ENCODE peak calls at places on chromosome 18, in nine cellular contexts. C is HCT116; O is endodermal cell; L is CD8-positive, alpha-beta T cell; W is GM23248; Z is GM06990; A is spleen; G is PC-3; D is GM23338. H is an unnamed sample.
A peak's percentile ranks its signal among the peaks of the same experiment; 100 is the strongest.

GRCh38 chr18:519019-519879 is 18.7 kb upstream of the COLEC12 start:
- DNase-seq in C (no peak), O (peak; percentile 37), L (no peak), W (peak; percentile 45), Z (peak; percentile 49), A (no peak), G (no peak), D (no peak), H (peak; percentile 23)

GRCh38 chr18:78769502-78770113 is 210.0 kb upstream of the SALL3 start:
- DNase-seq in C (no peak), O (no peak), L (peak; percentile 34), W (no peak), Z (no peak), A (no peak), G (no peak), D (no peak), H (no peak)

GRCh38 chr18:31206064-31206463 is 43.4 kb upstream of the DSC1 start:
- DNase-seq in C (no peak), O (no peak), L (no peak), W (no peak), Z (no peak), A (no peak), G (peak; percentile 20), D (no peak), H (no peak)

GRCh38 chr18:49812321-49813070 is 837 bp downstream of the ACAA2 start:
- DNase-seq in C (no peak), O (peak; percentile 45), L (no peak), W (peak; percentile 44), Z (peak; percentile 0), A (no peak), G (no peak), D (no peak), H (no peak)

GRCh38 chr18:79558196-79559120 is 121.1 kb upstream of the CTDP1 start:
- DNase-seq in C (no peak), O (peak; percentile 38), L (no peak), W (no peak), Z (no peak), A (no peak), G (no peak), D (no peak), H (no peak)

GRCh38 chr18:48550101-48550729 is 11.4 kb downstream of the CTIF start:
- DNase-seq in C (no peak), O (peak; percentile 38), L (no peak), W (no peak), Z (no peak), A (no peak), G (no peak), D (no peak), H (no peak)

GRCh38 chr18:79402977-79403722 is 7.4 kb downstream of the NFATC1 start:
- DNase-seq in C (no peak), O (peak; percentile 69), L (no peak), W (peak; percentile 86), Z (no peak), A (peak; percentile 91), G (peak; percentile 62), D (no peak), H (peak; percentile 42)

GRCh38 chr18:72700961-72701710 is 157.0 kb upstream of the CBLN2 start:
- DNase-seq in C (no peak), O (no peak), L (no peak), W (peak; percentile 42), Z (no peak), A (no peak), G (peak; percentile 63), D (peak; percentile 62), H (no peak)

GRCh38 chr18:48065601-48065995 is 135.1 kb upstream of the SMAD2 start:
- DNase-seq in C (no peak), O (no peak), L (no peak), W (no peak), Z (no peak), A (peak; percentile 45), G (no peak), D (no peak), H (no peak)

GRCh38 chr18:31857516-31858106 is 85.3 kb downstream of the TRAPPC8 start:
- DNase-seq in C (no peak), O (no peak), L (no peak), W (no peak), Z (no peak), A (no peak), G (no peak), D (no peak), H (no peak)

GRCh38 chr18:45670281-45670962 is 53.6 kb upstream of the SLC14A1 start:
- DNase-seq in C (no peak), O (peak; percentile 39), L (no peak), W (peak; percentile 85), Z (no peak), A (no peak), G (no peak), D (no peak), H (no peak)

GRCh38 chr18:8948471-8949149 is 153.9 kb upstream of the NDUFV2 start:
- DNase-seq in C (no peak), O (no peak), L (no peak), W (peak; percentile 96), Z (no peak), A (no peak), G (peak; percentile 93), D (no peak), H (no peak)

GRCh38 chr18:8610442-8610801 is 1.2 kb downstream of the RAB12 start:
- DNase-seq in C (no peak), O (no peak), L (no peak), W (peak; percentile 63), Z (no peak), A (no peak), G (peak; percentile 18), D (no peak), H (peak; percentile 14)

GRCh38 chr18:49656098-49656591 is 94.3 kb downstream of the LIPG start:
- DNase-seq in C (peak; percentile 97), O (peak; percentile 64), L (no peak), W (peak; percentile 23), Z (no peak), A (peak; percentile 18), G (peak; percentile 74), D (no peak), H (no peak)

GRCh38 chr18:11985532-11985931 is 4.2 kb downstream of the IMPA2 start:
- DNase-seq in C (no peak), O (no peak), L (no peak), W (no peak), Z (no peak), A (no peak), G (no peak), D (no peak), H (no peak)

DNA sequence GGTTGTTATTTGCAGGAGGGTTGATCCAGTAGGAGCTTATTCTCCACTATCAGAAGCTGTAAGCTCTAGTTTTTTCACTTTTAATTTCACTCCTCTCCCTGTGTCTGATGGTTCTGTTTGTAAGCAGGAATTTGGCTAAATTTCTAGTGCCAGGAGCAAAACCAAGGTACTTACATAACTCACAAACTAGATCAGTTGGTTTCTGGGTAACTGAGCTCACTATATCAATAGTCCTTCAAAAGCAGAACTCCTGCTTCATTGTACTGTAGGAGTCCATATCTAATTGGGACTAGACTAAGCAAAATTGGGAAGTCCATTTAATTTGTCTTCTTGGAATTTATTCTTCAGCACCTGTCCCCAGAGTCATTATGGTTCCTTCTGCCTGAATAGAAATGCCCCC is 20.1 kb upstream of the RAX start:
- DNase-seq in C (no peak), O (no peak), L (no peak), W (no peak), Z (no peak), A (no peak), G (no peak), D (no peak), H (no peak)
- H3K27me3 ChIP-seq in C (peaks cover 47% of the 10 kb centered on the region), O (peaks cover 41% of the 10 kb centered on the region), L (no peaks in the 10 kb centered on the region), W (peaks cover 68% of the 10 kb centered on the region), Z (no peaks in the 10 kb centered on the region), A (peaks cover 8% of the 10 kb centered on the region), G (peaks cover 33% of the 10 kb centered on the region), D (no peaks in the 10 kb centered on the region), H (peaks cover 39% of the 10 kb centered on the region)

DNA sequence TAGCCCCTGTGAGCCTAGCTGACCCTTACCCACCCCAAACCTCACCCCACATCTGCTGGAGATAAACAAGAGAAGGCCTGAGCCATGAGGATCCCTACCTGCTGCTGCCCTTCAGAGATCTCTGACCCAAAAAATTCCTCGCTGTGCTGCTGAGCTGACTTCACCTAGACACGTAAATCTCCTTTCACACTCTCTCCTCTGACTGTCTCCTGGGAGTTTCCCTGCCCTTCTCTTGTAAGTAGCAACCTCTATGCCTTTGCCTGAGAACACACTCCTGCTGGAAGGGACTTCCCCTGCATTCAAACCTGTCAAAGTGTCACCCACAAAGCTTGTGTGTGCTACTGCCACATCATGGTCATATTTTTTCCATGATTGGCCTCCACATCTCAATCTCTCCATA is 134.2 kb upstream of the NOL4 start:
- DNase-seq in C (no peak), O (no peak), L (no peak), W (no peak), Z (peak; percentile 47), A (no peak), G (no peak), D (no peak), H (no peak)
- H3K4me3 ChIP-seq in C (no peak overlapping the region), O (no peak overlapping the region), L (no peak overlapping the region), W (no peak overlapping the region), Z (peak overlapping the region; percentile 51), A (no peak overlapping the region), G (no peak overlapping the region), D (no peak overlapping the region), H (no peak overlapping the region)

DNA sequence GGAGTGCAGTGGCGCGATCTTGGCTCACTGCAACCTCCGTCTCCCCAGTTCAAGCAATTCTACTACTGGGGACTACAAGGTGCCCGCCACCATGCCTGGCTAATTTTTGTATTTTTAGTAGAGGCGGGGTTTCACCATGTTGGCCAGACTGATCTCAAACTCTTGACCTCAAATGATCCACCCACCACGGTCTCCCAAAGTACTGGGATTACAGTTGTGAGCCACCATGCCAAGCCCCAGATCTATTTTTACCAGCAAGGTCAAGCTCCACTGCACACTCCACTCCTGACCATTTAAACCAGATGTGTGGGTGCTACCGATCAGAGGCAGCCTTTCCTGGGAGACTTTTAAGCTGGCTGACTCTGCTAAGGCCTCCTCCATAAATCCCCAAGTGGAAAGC is 67.5 kb upstream of the CD226 start:
- DNase-seq in C (no peak), O (no peak), L (no peak), W (no peak), Z (no peak), A (no peak), G (no peak), D (no peak), H (no peak)
- H3K27me3 ChIP-seq in C (no peaks in the 10 kb centered on the region), O (no peaks in the 10 kb centered on the region), L (no peaks in the 10 kb centered on the region), W (no peaks in the 10 kb centered on the region), Z (no peaks in the 10 kb centered on the region), A (no peaks in the 10 kb centered on the region), G (no peaks in the 10 kb centered on the region), D (no peaks in the 10 kb centered on the region), H (no peaks in the 10 kb centered on the region)

GRCh38 chr18:23342506-23342905 is 110.6 kb upstream of the RIOK3 start:
- DNase-seq in C (no peak), O (no peak), L (no peak), W (no peak), Z (no peak), A (no peak), G (no peak), D (no peak), H (no peak)

GRCh38 chr18:23341983-23342382 is 111.1 kb upstream of the RIOK3 start:
- DNase-seq in C (no peak), O (no peak), L (no peak), W (no peak), Z (no peak), A (no peak), G (no peak), D (no peak), H (no peak)

GRCh38 chr18:23337599-23338444 is 115.3 kb upstream of the RIOK3 start:
- DNase-seq in C (peak; percentile 19), O (no peak), L (no peak), W (peak; percentile 46), Z (no peak), A (no peak), G (peak; percentile 12), D (peak; percentile 75), H (no peak)

GRCh38 chr18:23340661-23341060 is 112.4 kb upstream of the RIOK3 start:
- DNase-seq in C (no peak), O (no peak), L (no peak), W (no peak), Z (no peak), A (no peak), G (no peak), D (peak; percentile 14), H (no peak)

GRCh38 chr18:23341383-23341782 is 111.7 kb upstream of the RIOK3 start:
- DNase-seq in C (no peak), O (no peak), L (no peak), W (peak; percentile 73), Z (no peak), A (no peak), G (no peak), D (no peak), H (no peak)
- H3K4me3 ChIP-seq in C (no peak overlapping the region), O (no peak overlapping the region), L (no peak overlapping the region), W (no peak overlapping the region), Z (no peak overlapping the region), A (no peak overlapping the region), G (no peak overlapping the region), D (no peak overlapping the region), H (no peak overlapping the region)

H was measured in transverse colon.